ENCODE peak calls at places on chromosomes 6 and 20, in four cellular contexts. One of them, this sample, is unnamed.

GRCh38 chr20:17061721-17062120 is 165.1 kb upstream of the PCSK2 start:
- DNase-seq in GM12878: no peak
- DNase-seq in mucosa of descending colon: no peak
- DNase-seq in A549: no peak
- DNase-seq in this sample: no peak

GRCh38 chr6:56649782-56650181 is 7.1 kb upstream of the DST start:
- DNase-seq in GM12878: no peak
- DNase-seq in mucosa of descending colon: no peak
- DNase-seq in A549: peak; percentile 32
- DNase-seq in this sample: no peak

GRCh38 chr20:22101606-22102005 is 396.1 kb downstream of the PAX1 start:
- DNase-seq in GM12878: no peak
- DNase-seq in mucosa of descending colon: no peak
- DNase-seq in A549: no peak
- DNase-seq in this sample: no peak

GRCh38 chr6:141212296-141212695 is 920.4 kb upstream of the GJE1 start:
- DNase-seq in GM12878: no peak
- DNase-seq in mucosa of descending colon: no peak
- DNase-seq in A549: peak; percentile 3
- DNase-seq in this sample: no peak

GRCh38 chr6:66896415-66896814 is 1189.4 kb upstream of the EYS start:
- DNase-seq in GM12878: no peak
- DNase-seq in mucosa of descending colon: no peak
- DNase-seq in A549: no peak
- DNase-seq in this sample: no peak

GRCh38 chr20:46034039-46034438 is 5.0 kb downstream of the SLC12A5 start:
- DNase-seq in GM12878: no peak
- DNase-seq in mucosa of descending colon: no peak
- DNase-seq in A549: no peak
- DNase-seq in this sample: no peak

GRCh38 chr20:431012-431904 is 23.2 kb downstream of the RBCK1 start:
- DNase-seq in GM12878: no peak
- DNase-seq in mucosa of descending colon: peak; percentile 72
- DNase-seq in A549: peak; percentile 95
- DNase-seq in this sample: peak; percentile 58

GRCh38 chr6:48611332-48611731 is 500.3 kb upstream of the PTCHD4 start:
- DNase-seq in GM12878: no peak
- DNase-seq in mucosa of descending colon: no peak
- DNase-seq in A549: no peak
- DNase-seq in this sample: no peak

GRCh38 chr6:81938991-81939773 is 186.7 kb upstream of the TENT5A start:
- DNase-seq in GM12878: no peak
- DNase-seq in mucosa of descending colon: no peak
- DNase-seq in A549: no peak
- DNase-seq in this sample: no peak

GRCh38 chr6:130324657-130325056 is 41.2 kb upstream of the TMEM200A start:
- DNase-seq in GM12878: no peak
- DNase-seq in mucosa of descending colon: no peak
- DNase-seq in A549: no peak
- DNase-seq in this sample: no peak

GRCh38 chr20:57695012-57695411 is 14.8 kb downstream of the PMEPA1 start:
- DNase-seq in GM12878: no peak
- DNase-seq in mucosa of descending colon: no peak
- DNase-seq in A549: peak; percentile 55
- DNase-seq in this sample: peak; percentile 68

DNA sequence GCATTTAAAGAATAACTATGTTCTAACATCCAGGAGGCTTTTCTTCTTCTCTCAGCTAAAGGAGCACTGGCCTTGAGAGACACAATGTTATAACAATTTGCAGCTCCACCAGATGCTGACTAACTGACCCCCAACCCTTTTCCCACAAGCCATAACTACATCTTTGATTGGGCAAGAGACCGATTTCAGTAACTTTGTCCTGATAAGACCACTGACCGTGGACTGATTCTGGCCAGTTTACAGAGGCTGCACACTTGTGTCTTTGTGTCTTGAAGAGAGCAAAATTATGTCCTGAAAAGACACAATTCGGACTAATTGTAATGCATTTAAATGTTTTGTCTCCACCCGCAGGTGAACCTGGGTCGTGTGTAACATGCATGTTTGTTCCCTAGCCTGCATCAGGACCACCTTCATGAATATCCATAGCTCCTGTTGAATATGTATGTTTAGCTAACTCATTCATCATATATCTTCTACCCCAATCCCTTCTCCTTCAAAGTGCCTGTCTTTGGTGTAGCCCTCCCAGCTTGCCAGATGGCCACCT is 22.3 kb downstream of the ABRACL start:
- DNase-seq in GM12878: no peak
- DNase-seq in mucosa of descending colon: peak; percentile 12
- DNase-seq in A549: no peak
- DNase-seq in this sample: no peak
- TF ChIP-seq CTCF in GM12878: no peak
- TF ChIP-seq CTCF in mucosa of descending colon: no peak
- TF ChIP-seq CTCF in A549: no peak
- TF ChIP-seq CTCF in this sample: no peak

DNA sequence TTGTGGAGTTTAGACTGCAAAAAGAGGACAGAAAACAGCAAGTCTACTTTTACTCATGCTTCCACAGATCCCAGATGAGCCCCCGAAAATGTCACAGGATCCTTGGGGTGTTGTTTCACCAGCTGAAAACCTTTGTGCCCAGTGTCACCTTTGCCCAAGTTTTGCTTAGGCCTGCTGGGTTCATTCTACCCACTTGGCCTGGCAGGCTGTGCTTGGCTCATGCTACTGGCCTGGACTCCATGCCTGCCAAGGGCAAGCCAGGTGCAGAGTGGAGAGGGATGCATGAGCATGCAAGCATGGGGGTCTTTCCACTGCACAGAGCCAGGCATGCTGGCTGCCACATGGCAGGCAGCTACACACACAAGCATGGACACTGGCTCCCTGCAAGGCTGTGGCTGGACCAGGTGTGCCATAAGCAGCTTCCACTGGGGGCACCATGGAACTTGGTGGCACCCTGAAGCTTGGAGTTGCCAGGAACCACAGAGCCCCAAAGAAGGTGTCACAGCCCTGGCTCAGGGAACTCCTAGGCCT is 1082.0 kb downstream of the KHDRBS2 start:
- DNase-seq in GM12878: no peak
- DNase-seq in mucosa of descending colon: no peak
- DNase-seq in A549: no peak
- DNase-seq in this sample: no peak
- H3K4me3 ChIP-seq in GM12878: no peak overlapping the region
- H3K4me3 ChIP-seq in mucosa of descending colon: no peak overlapping the region
- H3K4me3 ChIP-seq in A549: no peak overlapping the region
- H3K4me3 ChIP-seq in this sample: no peak overlapping the region

GRCh38 chr20:19789446-19789845 is 31.4 kb downstream of the RIN2 start:
- DNase-seq in GM12878: no peak
- DNase-seq in mucosa of descending colon: no peak
- DNase-seq in A549: peak; percentile 40
- DNase-seq in this sample: no peak
- TF ChIP-seq CTCF in GM12878: no peak
- TF ChIP-seq CTCF in mucosa of descending colon: no peak
- TF ChIP-seq CTCF in A549: no peak
- TF ChIP-seq CTCF in this sample: no peak

GRCh38 chr20:49483706-49484101 is 1.2 kb upstream of the KCNB1 start:
- DNase-seq in GM12878: no peak
- DNase-seq in mucosa of descending colon: no peak
- DNase-seq in A549: no peak
- DNase-seq in this sample: no peak

GRCh38 chr20:49483018-49483705 is 694 bp upstream of the KCNB1 start:
- DNase-seq in GM12878: no peak
- DNase-seq in mucosa of descending colon: no peak
- DNase-seq in A549: no peak
- DNase-seq in this sample: no peak

GRCh38 chr20:49481116-49481515 is 1.4 kb downstream of the KCNB1 start:
- DNase-seq in GM12878: no peak
- DNase-seq in mucosa of descending colon: no peak
- DNase-seq in A549: no peak
- DNase-seq in this sample: no peak

GRCh38 chr20:49482173-49482572 is 295 bp downstream of the KCNB1 start:
- DNase-seq in GM12878: no peak
- DNase-seq in mucosa of descending colon: no peak
- DNase-seq in A549: no peak
- DNase-seq in this sample: no peak

GRCh38 chr20:49482621-49483017 is at the start of gene KCNB1:
- DNase-seq in GM12878: no peak
- DNase-seq in mucosa of descending colon: peak; percentile 56
- DNase-seq in A549: peak; percentile 31
- DNase-seq in this sample: peak; percentile 33
- H3K4me3 ChIP-seq in GM12878: no peak within 1 kb of the TSS
- H3K4me3 ChIP-seq in mucosa of descending colon: no peak within 1 kb of the TSS
- H3K4me3 ChIP-seq in A549: peak within 1 kb of the TSS; percentile 51
- H3K4me3 ChIP-seq in this sample: no peak within 1 kb of the TSS

GRCh38 chr6:75855047-75855446 is 106.0 kb downstream of the MYO6 start:
- DNase-seq in GM12878: no peak
- DNase-seq in mucosa of descending colon: peak; percentile 81
- DNase-seq in A549: peak; percentile 76
- DNase-seq in this sample: no peak
- TF ChIP-seq CTCF in GM12878: peak; percentile 52
- TF ChIP-seq CTCF in mucosa of descending colon: no peak
- TF ChIP-seq CTCF in A549: peak; percentile 45
- TF ChIP-seq CTCF in this sample: peak; percentile 10